ENCODE peak calls at places on chromosomes 2 and 18, in six cellular contexts. H is H1, Z is endothelial cell of umbilical vein, C is tibial artery, J is fibroblast of the aortic adventitia, G is neural progenitor cell. M is an unnamed sample.

GRCh38 chr2:118029025-118029424 is 15.2 kb upstream of the CCDC93 start:
- DNase-seq in H (no peak), Z (no peak), C (no peak), J (no peak), G (no peak), M (no peak)

GRCh38 chr2:174596994-174597346 is 634 bp downstream of the WIPF1 start:
- DNase-seq in H (no peak), Z (no peak), C (no peak), J (no peak), G (no peak), M (no peak)

GRCh38 chr2:108866041-108866440 is 79.5 kb downstream of the CCDC138 start:
- DNase-seq in H (no peak), Z (no peak), C (no peak), J (no peak), G (no peak), M (no peak)

GRCh38 chr2:198137733-198138132 is 333.3 kb downstream of the PLCL1 start:
- DNase-seq in H (no peak), Z (no peak), C (no peak), J (no peak), G (peak; percentile 28), M (no peak)

GRCh38 chr2:74186038-74186437 is 7.4 kb upstream of the MOB1A start:
- DNase-seq in H (no peak), Z (no peak), C (no peak), J (no peak), G (no peak), M (peak; percentile 71)

GRCh38 chr2:145460151-145460550 is 940.2 kb upstream of the ZEB2 start:
- DNase-seq in H (no peak), Z (no peak), C (no peak), J (peak; percentile 6), G (no peak), M (no peak)

GRCh38 chr2:201933792-201934229 is 99.8 kb upstream of the FZD7 start:
- DNase-seq in H (no peak), Z (no peak), C (no peak), J (no peak), G (peak; percentile 90), M (no peak)

GRCh38 chr2:233792720-233793119 is 14.6 kb downstream of the MROH2A start:
- DNase-seq in H (no peak), Z (no peak), C (no peak), J (no peak), G (no peak), M (no peak)

GRCh38 chr2:85878719-85879390 is 9.9 kb downstream of the ST3GAL5 start:
- DNase-seq in H (no peak), Z (peak; percentile 58), C (no peak), J (peak; percentile 34), G (no peak), M (no peak)

GRCh38 chr2:134461511-134461910 is 207.6 kb downstream of the MGAT5 start:
- DNase-seq in H (no peak), Z (no peak), C (peak; percentile 38), J (peak; percentile 6), G (no peak), M (peak; percentile 38)

DNA sequence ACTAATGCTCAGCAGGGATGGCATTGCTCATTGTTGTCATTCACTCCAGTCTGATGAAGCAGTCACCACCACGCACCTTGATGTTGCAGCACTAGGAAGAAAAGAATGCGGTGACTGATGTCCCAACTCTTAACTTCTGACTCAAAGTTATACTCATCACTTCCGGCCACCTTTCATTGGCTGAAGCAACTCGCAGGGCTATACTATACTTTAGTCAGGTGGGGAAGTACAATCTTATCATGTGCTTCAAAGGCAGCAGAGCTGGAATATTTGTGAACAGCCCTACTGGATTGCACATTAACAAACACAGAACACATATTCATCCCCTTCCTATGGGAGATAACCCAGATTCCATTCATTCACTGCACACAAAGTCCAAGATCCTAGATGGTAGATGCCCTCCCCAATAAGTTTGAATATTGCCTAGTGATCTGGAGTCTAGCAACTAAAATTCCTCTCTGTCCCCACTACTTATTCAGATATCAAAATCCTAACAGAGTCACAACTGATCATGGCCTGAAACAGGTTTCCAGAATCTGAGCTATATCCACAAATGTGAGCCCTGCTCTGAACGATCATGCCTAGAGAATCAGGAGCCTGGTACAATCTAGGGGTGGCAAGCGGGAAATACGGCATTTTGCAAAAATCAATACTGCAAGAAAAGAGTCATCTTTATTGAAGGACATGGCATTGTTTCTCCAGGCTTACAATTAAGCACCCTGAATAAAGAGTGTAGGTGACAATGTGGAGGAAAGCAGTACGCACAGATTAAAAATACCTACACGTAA is 3.4 kb upstream of the SPATS2L start:
- DNase-seq in H (no peak), Z (no peak), C (no peak), J (peak; percentile 45), G (no peak), M (no peak)
- TF ChIP-seq CTCF in H (no peak), Z (no peak), C (no peak), J (no peak), G (no peak), M (no peak)

GRCh38 chr2:219175928-219176817 is 552 bp downstream of the CNPPD1 start:
- DNase-seq in H (no peak), Z (peak; percentile 62), C (peak; percentile 79), J (peak; percentile 28), G (peak; percentile 81), M (peak; percentile 82)
- TF ChIP-seq CTCF in H (no peak), Z (peak; percentile 6), C (no peak), J (no peak), G (peak; percentile 30), M (no peak)

GRCh38 chr2:45836316-45836715 is 184.8 kb downstream of the PRKCE start:
- DNase-seq in H (peak; percentile 55), Z (no peak), C (no peak), J (no peak), G (peak; percentile 74), M (no peak)
- TF ChIP-seq CTCF in H (peak; percentile 41), Z (no peak), C (no peak), J (no peak), G (peak; percentile 27), M (no peak)

GRCh38 chr2:47999512-47999911 is 93.2 kb upstream of the FBXO11 start:
- DNase-seq in H (no peak), Z (no peak), C (no peak), J (no peak), G (no peak), M (no peak)

GRCh38 chr2:48006094-48006493 is 99.8 kb upstream of the FBXO11 start:
- DNase-seq in H (no peak), Z (no peak), C (no peak), J (no peak), G (no peak), M (no peak)

GRCh38 chr2:47996808-47997207 is 90.5 kb upstream of the FBXO11 start:
- DNase-seq in H (no peak), Z (no peak), C (no peak), J (no peak), G (no peak), M (no peak)

DNA sequence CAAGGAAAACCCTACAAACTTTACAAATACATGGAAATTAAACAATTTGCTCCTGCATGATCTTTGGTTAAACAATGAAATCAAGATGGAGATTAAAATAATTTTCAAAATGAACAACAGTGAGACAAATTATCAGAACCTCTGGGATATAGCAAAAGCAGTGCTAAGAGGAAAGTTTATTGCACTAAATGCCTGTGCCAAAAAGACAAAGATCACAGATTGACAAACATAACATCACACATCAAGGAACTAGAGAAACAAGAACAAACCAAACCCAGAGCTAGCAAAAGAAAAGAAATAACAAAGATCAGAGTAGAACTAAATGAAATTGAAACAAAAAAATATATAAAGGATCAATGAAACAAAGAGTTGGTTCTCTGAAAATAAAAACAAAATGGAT is 95.2 kb upstream of the FBXO11 start:
- DNase-seq in H (no peak), Z (no peak), C (no peak), J (no peak), G (no peak), M (no peak)
- TF ChIP-seq CTCF in H (no peak), Z (no peak), C (no peak), J (no peak), G (no peak), M (no peak)

GRCh38 chr2:239736358-239737143 is 288.6 kb downstream of the NDUFA10 start:
- DNase-seq in H (no peak), Z (no peak), C (no peak), J (no peak), G (no peak), M (no peak)
- TF ChIP-seq CTCF in H (no peak), Z (no peak), C (no peak), J (no peak), G (peak; percentile 20), M (no peak)

GRCh38 chr2:43524180-43524965 is 71.5 kb downstream of the THADA start:
- DNase-seq in H (no peak), Z (peak; percentile 26), C (no peak), J (no peak), G (no peak), M (no peak)
- TF ChIP-seq CTCF in H (no peak), Z (peak; percentile 5), C (no peak), J (peak; percentile 48), G (peak; percentile 57), M (peak; percentile 38)

GRCh38 chr2:96574364-96574763 is 37.8 kb downstream of the ARID5A start:
- DNase-seq in H (no peak), Z (no peak), C (no peak), J (no peak), G (no peak), M (no peak)
- TF ChIP-seq CTCF in H (no peak), Z (no peak), C (no peak), J (peak; percentile 32), G (no peak), M (no peak)

GRCh38 chr18:28963481-28963880 is 786.6 kb upstream of the CDH2 start:
- DNase-seq in H (no peak), Z (no peak), C (no peak), J (peak; percentile 38), G (no peak), M (no peak)

GRCh38 chr18:28960146-28960545 is 783.2 kb upstream of the CDH2 start:
- DNase-seq in H (no peak), Z (peak; percentile 71), C (no peak), J (peak; percentile 71), G (no peak), M (no peak)

GRCh38 chr18:28961669-28962228 is 784.8 kb upstream of the CDH2 start:
- DNase-seq in H (peak; percentile 49), Z (peak; percentile 43), C (no peak), J (peak; percentile 18), G (peak; percentile 73), M (no peak)
- TF ChIP-seq CTCF in H (peak; percentile 18), Z (peak; percentile 50), C (peak; percentile 36), J (peak; percentile 34), G (peak; percentile 83), M (no peak)

GRCh38 chr2:228699400-228699799 is 517.9 kb upstream of the SPHKAP start:
- DNase-seq in H (no peak), Z (no peak), C (no peak), J (peak; percentile 65), G (no peak), M (no peak)
- TF ChIP-seq CTCF in H (no peak), Z (no peak), C (peak; percentile 16), J (peak; percentile 32), G (peak; percentile 27), M (no peak)

M was measured in Peyer's patch.